ENCODE peak calls at places on chromosomes 2 and 18, in nine cellular contexts. One of them, this sample, is unnamed.

GRCh38 chr2:168044579-168044978 is 202.8 kb downstream of the STK39 start:
- DNase-seq in OCI-LY7: no peak
- DNase-seq in activated T-helper 1 cell treated with Interleukin-2 at 50 U/mL for 16 hours: no peak
- DNase-seq in fibroblast of the conjunctiva: no peak
- DNase-seq in GM10248: no peak
- DNase-seq in stimulated activated CD4-positive, alpha-beta T cell treated with anti-CD3 and anti-CD28 coated beads, TNF-alpha, amount 100 ng/mL, for 24 hours: no peak
- DNase-seq in ELR: no peak
- DNase-seq in GM23248: no peak
- DNase-seq in KBM-7: no peak
- DNase-seq in this sample: no peak

GRCh38 chr2:13650586-13651180 is 933.9 kb downstream of the TRIB2 start:
- DNase-seq in GM23248: peak; percentile 32
- DNase-seq in stimulated activated CD4-positive, alpha-beta T cell treated with anti-CD3 and anti-CD28 coated beads, TNF-alpha, amount 100 ng/mL, for 24 hours: no peak
- DNase-seq in fibroblast of the conjunctiva: no peak
- DNase-seq in KBM-7: peak; percentile 7
- DNase-seq in ELR: peak; percentile 37
- DNase-seq in GM10248: no peak
- DNase-seq in activated T-helper 1 cell treated with Interleukin-2 at 50 U/mL for 16 hours: no peak
- DNase-seq in OCI-LY7: peak; percentile 24
- DNase-seq in this sample: peak; percentile 4

GRCh38 chr2:75424936-75425619 is 135.7 kb downstream of the EVA1A start:
- DNase-seq in stimulated activated CD4-positive, alpha-beta T cell treated with anti-CD3 and anti-CD28 coated beads, TNF-alpha, amount 100 ng/mL, for 24 hours: no peak
- DNase-seq in OCI-LY7: no peak
- DNase-seq in fibroblast of the conjunctiva: no peak
- DNase-seq in activated T-helper 1 cell treated with Interleukin-2 at 50 U/mL for 16 hours: no peak
- DNase-seq in KBM-7: no peak
- DNase-seq in GM23248: peak; percentile 65
- DNase-seq in GM10248: no peak
- DNase-seq in ELR: peak; percentile 35
- DNase-seq in this sample: no peak

GRCh38 chr2:99974275-99974674 is 168.1 kb downstream of the AFF3 start:
- DNase-seq in KBM-7: no peak
- DNase-seq in GM23248: peak; percentile 53
- DNase-seq in GM10248: no peak
- DNase-seq in OCI-LY7: no peak
- DNase-seq in activated T-helper 1 cell treated with Interleukin-2 at 50 U/mL for 16 hours: no peak
- DNase-seq in stimulated activated CD4-positive, alpha-beta T cell treated with anti-CD3 and anti-CD28 coated beads, TNF-alpha, amount 100 ng/mL, for 24 hours: no peak
- DNase-seq in ELR: peak; percentile 57
- DNase-seq in fibroblast of the conjunctiva: no peak
- DNase-seq in this sample: no peak

GRCh38 chr2:61114147-61114546 is 47.8 kb upstream of the C2orf74 start:
- DNase-seq in fibroblast of the conjunctiva: no peak
- DNase-seq in GM10248: no peak
- DNase-seq in OCI-LY7: no peak
- DNase-seq in stimulated activated CD4-positive, alpha-beta T cell treated with anti-CD3 and anti-CD28 coated beads, TNF-alpha, amount 100 ng/mL, for 24 hours: no peak
- DNase-seq in KBM-7: no peak
- DNase-seq in GM23248: no peak
- DNase-seq in ELR: no peak
- DNase-seq in activated T-helper 1 cell treated with Interleukin-2 at 50 U/mL for 16 hours: no peak
- DNase-seq in this sample: no peak

GRCh38 chr2:14516844-14517243 is 115.7 kb upstream of the LRATD1 start:
- DNase-seq in GM10248: peak; percentile 13
- DNase-seq in activated T-helper 1 cell treated with Interleukin-2 at 50 U/mL for 16 hours: no peak
- DNase-seq in stimulated activated CD4-positive, alpha-beta T cell treated with anti-CD3 and anti-CD28 coated beads, TNF-alpha, amount 100 ng/mL, for 24 hours: no peak
- DNase-seq in ELR: peak; percentile 98
- DNase-seq in KBM-7: no peak
- DNase-seq in fibroblast of the conjunctiva: peak; percentile 42
- DNase-seq in OCI-LY7: no peak
- DNase-seq in GM23248: peak; percentile 92
- DNase-seq in this sample: peak; percentile 97

GRCh38 chr2:86249176-86249842 is 50.1 kb downstream of the MRPL35 start:
- DNase-seq in stimulated activated CD4-positive, alpha-beta T cell treated with anti-CD3 and anti-CD28 coated beads, TNF-alpha, amount 100 ng/mL, for 24 hours: no peak
- DNase-seq in OCI-LY7: peak; percentile 42
- DNase-seq in GM23248: peak; percentile 79
- DNase-seq in KBM-7: no peak
- DNase-seq in GM10248: peak; percentile 47
- DNase-seq in fibroblast of the conjunctiva: peak; percentile 75
- DNase-seq in ELR: peak; percentile 88
- DNase-seq in activated T-helper 1 cell treated with Interleukin-2 at 50 U/mL for 16 hours: no peak
- DNase-seq in this sample: peak; percentile 30

GRCh38 chr18:4203525-4203924 is 251.6 kb downstream of the DLGAP1 start:
- DNase-seq in ELR: no peak
- DNase-seq in GM23248: no peak
- DNase-seq in activated T-helper 1 cell treated with Interleukin-2 at 50 U/mL for 16 hours: no peak
- DNase-seq in KBM-7: no peak
- DNase-seq in OCI-LY7: no peak
- DNase-seq in stimulated activated CD4-positive, alpha-beta T cell treated with anti-CD3 and anti-CD28 coated beads, TNF-alpha, amount 100 ng/mL, for 24 hours: no peak
- DNase-seq in fibroblast of the conjunctiva: peak; percentile 1
- DNase-seq in GM10248: no peak
- DNase-seq in this sample: no peak

GRCh38 chr18:62658028-62658427 is 57.3 kb upstream of the PHLPP1 start:
- DNase-seq in GM10248: no peak
- DNase-seq in stimulated activated CD4-positive, alpha-beta T cell treated with anti-CD3 and anti-CD28 coated beads, TNF-alpha, amount 100 ng/mL, for 24 hours: no peak
- DNase-seq in KBM-7: no peak
- DNase-seq in OCI-LY7: no peak
- DNase-seq in ELR: no peak
- DNase-seq in activated T-helper 1 cell treated with Interleukin-2 at 50 U/mL for 16 hours: no peak
- DNase-seq in fibroblast of the conjunctiva: no peak
- DNase-seq in GM23248: no peak
- DNase-seq in this sample: no peak

GRCh38 chr18:31592520-31593157 is 962 bp downstream of the TTR start:
- DNase-seq in OCI-LY7: no peak
- DNase-seq in GM10248: no peak
- DNase-seq in GM23248: no peak
- DNase-seq in fibroblast of the conjunctiva: no peak
- DNase-seq in ELR: no peak
- DNase-seq in activated T-helper 1 cell treated with Interleukin-2 at 50 U/mL for 16 hours: no peak
- DNase-seq in stimulated activated CD4-positive, alpha-beta T cell treated with anti-CD3 and anti-CD28 coated beads, TNF-alpha, amount 100 ng/mL, for 24 hours: no peak
- DNase-seq in KBM-7: no peak
- DNase-seq in this sample: no peak

GRCh38 chr2:85431787-85432186 is 13.3 kb downstream of the SH2D6 start:
- DNase-seq in activated T-helper 1 cell treated with Interleukin-2 at 50 U/mL for 16 hours: no peak
- DNase-seq in OCI-LY7: no peak
- DNase-seq in GM23248: no peak
- DNase-seq in fibroblast of the conjunctiva: no peak
- DNase-seq in ELR: no peak
- DNase-seq in stimulated activated CD4-positive, alpha-beta T cell treated with anti-CD3 and anti-CD28 coated beads, TNF-alpha, amount 100 ng/mL, for 24 hours: no peak
- DNase-seq in GM10248: no peak
- DNase-seq in KBM-7: no peak
- DNase-seq in this sample: no peak

GRCh38 chr2:147006724-147007123 is 838.1 kb upstream of the ACVR2A start:
- DNase-seq in GM10248: no peak
- DNase-seq in ELR: no peak
- DNase-seq in activated T-helper 1 cell treated with Interleukin-2 at 50 U/mL for 16 hours: no peak
- DNase-seq in KBM-7: no peak
- DNase-seq in fibroblast of the conjunctiva: peak; percentile 87
- DNase-seq in GM23248: peak; percentile 57
- DNase-seq in stimulated activated CD4-positive, alpha-beta T cell treated with anti-CD3 and anti-CD28 coated beads, TNF-alpha, amount 100 ng/mL, for 24 hours: no peak
- DNase-seq in OCI-LY7: no peak
- DNase-seq in this sample: no peak

GRCh38 chr2:241846406-241846805 is 12.3 kb downstream of the PDCD1 start:
- DNase-seq in activated T-helper 1 cell treated with Interleukin-2 at 50 U/mL for 16 hours: no peak
- DNase-seq in fibroblast of the conjunctiva: no peak
- DNase-seq in ELR: no peak
- DNase-seq in GM10248: no peak
- DNase-seq in KBM-7: no peak
- DNase-seq in OCI-LY7: no peak
- DNase-seq in stimulated activated CD4-positive, alpha-beta T cell treated with anti-CD3 and anti-CD28 coated beads, TNF-alpha, amount 100 ng/mL, for 24 hours: no peak
- DNase-seq in GM23248: no peak
- DNase-seq in this sample: no peak

GRCh38 chr2:55707751-55708150 is 14.1 kb upstream of the PNPT1 start:
- DNase-seq in GM10248: no peak
- DNase-seq in fibroblast of the conjunctiva: no peak
- DNase-seq in GM23248: no peak
- DNase-seq in stimulated activated CD4-positive, alpha-beta T cell treated with anti-CD3 and anti-CD28 coated beads, TNF-alpha, amount 100 ng/mL, for 24 hours: no peak
- DNase-seq in OCI-LY7: no peak
- DNase-seq in KBM-7: no peak
- DNase-seq in activated T-helper 1 cell treated with Interleukin-2 at 50 U/mL for 16 hours: no peak
- DNase-seq in ELR: no peak
- DNase-seq in this sample: no peak

GRCh38 chr2:199704358-199705238 is 146.4 kb downstream of the FTCDNL1 start:
- DNase-seq in GM23248: peak; percentile 57
- DNase-seq in KBM-7: peak; percentile 92
- DNase-seq in GM10248: peak; percentile 25
- DNase-seq in stimulated activated CD4-positive, alpha-beta T cell treated with anti-CD3 and anti-CD28 coated beads, TNF-alpha, amount 100 ng/mL, for 24 hours: no peak
- DNase-seq in activated T-helper 1 cell treated with Interleukin-2 at 50 U/mL for 16 hours: no peak
- DNase-seq in OCI-LY7: peak; percentile 49
- DNase-seq in fibroblast of the conjunctiva: peak; percentile 5
- DNase-seq in ELR: peak; percentile 41
- DNase-seq in this sample: peak; percentile 57

GRCh38 chr2:28664120-28664842 is 87.3 kb upstream of the PPP1CB start:
- DNase-seq in activated T-helper 1 cell treated with Interleukin-2 at 50 U/mL for 16 hours: no peak
- DNase-seq in GM10248: no peak
- DNase-seq in ELR: no peak
- DNase-seq in stimulated activated CD4-positive, alpha-beta T cell treated with anti-CD3 and anti-CD28 coated beads, TNF-alpha, amount 100 ng/mL, for 24 hours: no peak
- DNase-seq in OCI-LY7: no peak
- DNase-seq in GM23248: peak; percentile 44
- DNase-seq in fibroblast of the conjunctiva: peak; percentile 55
- DNase-seq in KBM-7: no peak
- DNase-seq in this sample: no peak

GRCh38 chr18:2897015-2897414 is 50.2 kb downstream of the EMILIN2 start:
- DNase-seq in KBM-7: no peak
- DNase-seq in stimulated activated CD4-positive, alpha-beta T cell treated with anti-CD3 and anti-CD28 coated beads, TNF-alpha, amount 100 ng/mL, for 24 hours: no peak
- DNase-seq in OCI-LY7: no peak
- DNase-seq in GM10248: no peak
- DNase-seq in fibroblast of the conjunctiva: no peak
- DNase-seq in GM23248: no peak
- DNase-seq in ELR: no peak
- DNase-seq in activated T-helper 1 cell treated with Interleukin-2 at 50 U/mL for 16 hours: no peak
- DNase-seq in this sample: no peak

GRCh38 chr18:44594779-44595467 is 85.8 kb upstream of the SETBP1 start:
- DNase-seq in GM23248: peak; percentile 90
- DNase-seq in stimulated activated CD4-positive, alpha-beta T cell treated with anti-CD3 and anti-CD28 coated beads, TNF-alpha, amount 100 ng/mL, for 24 hours: no peak
- DNase-seq in activated T-helper 1 cell treated with Interleukin-2 at 50 U/mL for 16 hours: no peak
- DNase-seq in ELR: peak; percentile 58
- DNase-seq in KBM-7: no peak
- DNase-seq in OCI-LY7: no peak
- DNase-seq in fibroblast of the conjunctiva: peak; percentile 35
- DNase-seq in GM10248: no peak
- DNase-seq in this sample: no peak

GRCh38 chr2:128354731-128355470 is 36.2 kb upstream of the HS6ST1 start:
- DNase-seq in OCI-LY7: no peak
- DNase-seq in GM10248: no peak
- DNase-seq in stimulated activated CD4-positive, alpha-beta T cell treated with anti-CD3 and anti-CD28 coated beads, TNF-alpha, amount 100 ng/mL, for 24 hours: no peak
- DNase-seq in GM23248: peak; percentile 69
- DNase-seq in KBM-7: no peak
- DNase-seq in ELR: no peak
- DNase-seq in activated T-helper 1 cell treated with Interleukin-2 at 50 U/mL for 16 hours: no peak
- DNase-seq in fibroblast of the conjunctiva: peak; percentile 42
- DNase-seq in this sample: no peak

GRCh38 chr2:57701391-57701791 is 345.2 kb upstream of the VRK2 start:
- DNase-seq in activated T-helper 1 cell treated with Interleukin-2 at 50 U/mL for 16 hours: no peak
- DNase-seq in stimulated activated CD4-positive, alpha-beta T cell treated with anti-CD3 and anti-CD28 coated beads, TNF-alpha, amount 100 ng/mL, for 24 hours: no peak
- DNase-seq in OCI-LY7: no peak
- DNase-seq in ELR: no peak
- DNase-seq in GM23248: peak; percentile 17
- DNase-seq in fibroblast of the conjunctiva: no peak
- DNase-seq in KBM-7: no peak
- DNase-seq in GM10248: no peak
- DNase-seq in this sample: no peak

GRCh38 chr2:64698668-64699444 is 45.1 kb upstream of the SERTAD2 start:
- DNase-seq in OCI-LY7: no peak
- DNase-seq in ELR: peak; percentile 96
- DNase-seq in activated T-helper 1 cell treated with Interleukin-2 at 50 U/mL for 16 hours: no peak
- DNase-seq in KBM-7: no peak
- DNase-seq in fibroblast of the conjunctiva: peak; percentile 8
- DNase-seq in GM23248: peak; percentile 94
- DNase-seq in stimulated activated CD4-positive, alpha-beta T cell treated with anti-CD3 and anti-CD28 coated beads, TNF-alpha, amount 100 ng/mL, for 24 hours: no peak
- DNase-seq in GM10248: peak; percentile 66
- DNase-seq in this sample: no peak

GRCh38 chr2:15634846-15635490 is 43.3 kb downstream of the DDX1 start:
- DNase-seq in GM10248: no peak
- DNase-seq in fibroblast of the conjunctiva: no peak
- DNase-seq in KBM-7: no peak
- DNase-seq in OCI-LY7: no peak
- DNase-seq in activated T-helper 1 cell treated with Interleukin-2 at 50 U/mL for 16 hours: no peak
- DNase-seq in stimulated activated CD4-positive, alpha-beta T cell treated with anti-CD3 and anti-CD28 coated beads, TNF-alpha, amount 100 ng/mL, for 24 hours: no peak
- DNase-seq in ELR: no peak
- DNase-seq in GM23248: peak; percentile 50
- DNase-seq in this sample: no peak

GRCh38 chr2:43950383-43951008 is 45.3 kb downstream of the LRPPRC start:
- DNase-seq in GM10248: peak; percentile 11
- DNase-seq in OCI-LY7: peak; percentile 56
- DNase-seq in activated T-helper 1 cell treated with Interleukin-2 at 50 U/mL for 16 hours: no peak
- DNase-seq in stimulated activated CD4-positive, alpha-beta T cell treated with anti-CD3 and anti-CD28 coated beads, TNF-alpha, amount 100 ng/mL, for 24 hours: no peak
- DNase-seq in GM23248: peak; percentile 63
- DNase-seq in KBM-7: peak; percentile 24
- DNase-seq in fibroblast of the conjunctiva: peak; percentile 13
- DNase-seq in ELR: peak; percentile 63
- DNase-seq in this sample: peak; percentile 43

GRCh38 chr2:95389256-95390119 is 13.0 kb upstream of the FAHD2A start:
- DNase-seq in activated T-helper 1 cell treated with Interleukin-2 at 50 U/mL for 16 hours: no peak
- DNase-seq in KBM-7: peak; percentile 73
- DNase-seq in fibroblast of the conjunctiva: peak; percentile 51
- DNase-seq in GM23248: peak; percentile 84
- DNase-seq in GM10248: peak; percentile 85
- DNase-seq in OCI-LY7: peak; percentile 51
- DNase-seq in stimulated activated CD4-positive, alpha-beta T cell treated with anti-CD3 and anti-CD28 coated beads, TNF-alpha, amount 100 ng/mL, for 24 hours: peak; percentile 59
- DNase-seq in ELR: peak; percentile 72
- DNase-seq in this sample: peak; percentile 24

GRCh38 chr2:210198326-210198725 is 26.9 kb downstream of the ACADL start:
- DNase-seq in fibroblast of the conjunctiva: no peak
- DNase-seq in GM23248: peak; percentile 45
- DNase-seq in KBM-7: no peak
- DNase-seq in activated T-helper 1 cell treated with Interleukin-2 at 50 U/mL for 16 hours: no peak
- DNase-seq in ELR: peak; percentile 51
- DNase-seq in OCI-LY7: no peak
- DNase-seq in stimulated activated CD4-positive, alpha-beta T cell treated with anti-CD3 and anti-CD28 coated beads, TNF-alpha, amount 100 ng/mL, for 24 hours: no peak
- DNase-seq in GM10248: no peak
- DNase-seq in this sample: peak; percentile 18

GRCh38 chr2:236783417-236784020 is 213.9 kb downstream of the ACKR3 start:
- DNase-seq in fibroblast of the conjunctiva: no peak
- DNase-seq in GM23248: no peak
- DNase-seq in stimulated activated CD4-positive, alpha-beta T cell treated with anti-CD3 and anti-CD28 coated beads, TNF-alpha, amount 100 ng/mL, for 24 hours: no peak
- DNase-seq in GM10248: no peak
- DNase-seq in KBM-7: no peak
- DNase-seq in OCI-LY7: no peak
- DNase-seq in ELR: no peak
- DNase-seq in activated T-helper 1 cell treated with Interleukin-2 at 50 U/mL for 16 hours: no peak
- DNase-seq in this sample: no peak

GRCh38 chr2:235576337-235576910 is 82.6 kb downstream of the AGAP1 start:
- DNase-seq in KBM-7: no peak
- DNase-seq in OCI-LY7: no peak
- DNase-seq in GM10248: no peak
- DNase-seq in fibroblast of the conjunctiva: no peak
- DNase-seq in ELR: no peak
- DNase-seq in activated T-helper 1 cell treated with Interleukin-2 at 50 U/mL for 16 hours: no peak
- DNase-seq in GM23248: no peak
- DNase-seq in stimulated activated CD4-positive, alpha-beta T cell treated with anti-CD3 and anti-CD28 coated beads, TNF-alpha, amount 100 ng/mL, for 24 hours: no peak
- DNase-seq in this sample: no peak

GRCh38 chr2:10811552-10811951 is 1.0 kb downstream of the PDIA6 start:
- DNase-seq in KBM-7: no peak
- DNase-seq in fibroblast of the conjunctiva: no peak
- DNase-seq in stimulated activated CD4-positive, alpha-beta T cell treated with anti-CD3 and anti-CD28 coated beads, TNF-alpha, amount 100 ng/mL, for 24 hours: no peak
- DNase-seq in ELR: peak; percentile 35
- DNase-seq in GM10248: no peak
- DNase-seq in GM23248: no peak
- DNase-seq in activated T-helper 1 cell treated with Interleukin-2 at 50 U/mL for 16 hours: no peak
- DNase-seq in OCI-LY7: no peak
- DNase-seq in this sample: no peak

GRCh38 chr2:27736890-27737204 is 34.7 kb upstream of the MRPL33 start:
- DNase-seq in OCI-LY7: no peak
- DNase-seq in GM10248: no peak
- DNase-seq in ELR: no peak
- DNase-seq in stimulated activated CD4-positive, alpha-beta T cell treated with anti-CD3 and anti-CD28 coated beads, TNF-alpha, amount 100 ng/mL, for 24 hours: no peak
- DNase-seq in KBM-7: no peak
- DNase-seq in activated T-helper 1 cell treated with Interleukin-2 at 50 U/mL for 16 hours: no peak
- DNase-seq in fibroblast of the conjunctiva: no peak
- DNase-seq in GM23248: no peak
- DNase-seq in this sample: no peak

GRCh38 chr2:3470856-3471737 is 48.2 kb downstream of the ADI1 start:
- DNase-seq in GM23248: peak; percentile 25
- DNase-seq in fibroblast of the conjunctiva: no peak
- DNase-seq in activated T-helper 1 cell treated with Interleukin-2 at 50 U/mL for 16 hours: no peak
- DNase-seq in stimulated activated CD4-positive, alpha-beta T cell treated with anti-CD3 and anti-CD28 coated beads, TNF-alpha, amount 100 ng/mL, for 24 hours: no peak
- DNase-seq in GM10248: no peak
- DNase-seq in ELR: no peak
- DNase-seq in KBM-7: no peak
- DNase-seq in OCI-LY7: no peak
- DNase-seq in this sample: no peak

GRCh38 chr18:54964741-54965140 is 5.5 kb upstream of the CCDC68 start:
- DNase-seq in activated T-helper 1 cell treated with Interleukin-2 at 50 U/mL for 16 hours: no peak
- DNase-seq in stimulated activated CD4-positive, alpha-beta T cell treated with anti-CD3 and anti-CD28 coated beads, TNF-alpha, amount 100 ng/mL, for 24 hours: no peak
- DNase-seq in OCI-LY7: no peak
- DNase-seq in GM23248: no peak
- DNase-seq in ELR: no peak
- DNase-seq in KBM-7: no peak
- DNase-seq in GM10248: no peak
- DNase-seq in fibroblast of the conjunctiva: no peak
- DNase-seq in this sample: peak; percentile 62

This sample was measured in MV-4-11.